ENCODE peak calls at places on chromosomes 6 and 20, in six cellular contexts. M, H, V, F, P and Z are unnamed samples.

GRCh38 chr6:162710438-162710837 is 17.1 kb downstream of the PRKN start:
- DNase-seq in M (no peak), H (no peak), F (no peak), P (no peak), V (no peak), Z (no peak)

GRCh38 chr6:144478487-144478886 is 193.4 kb downstream of the UTRN start:
- DNase-seq in F (no peak), P (peak; percentile 25), H (peak; percentile 29), M (no peak), V (no peak), Z (no peak)

GRCh38 chr6:41625442-41625841 is 12.8 kb upstream of the MDFI start:
- DNase-seq in V (no peak), P (no peak), H (no peak), M (no peak), F (no peak), Z (peak; percentile 77)

GRCh38 chr20:38126146-38126912 is 38.7 kb downstream of the TGM2 start:
- DNase-seq in V (no peak), M (no peak), P (no peak), H (no peak), F (no peak), Z (no peak)

GRCh38 chr6:131058236-131058635 is 4.8 kb downstream of the EPB41L2 start:
- DNase-seq in V (no peak), H (no peak), M (no peak), P (no peak), F (no peak), Z (no peak)

GRCh38 chr20:19056909-19057308 is 155.5 kb upstream of the SLC24A3 start:
- DNase-seq in H (no peak), V (peak; percentile 21), M (no peak), P (no peak), F (no peak), Z (no peak)

GRCh38 chr20:14845199-14846160 is 508.1 kb upstream of the FLRT3 start:
- DNase-seq in P (no peak), F (no peak), M (no peak), H (no peak), V (no peak), Z (peak; percentile 83)

GRCh38 chr6:82246802-82247633 is 526 bp downstream of the IBTK start:
- DNase-seq in M (peak; percentile 72), P (peak; percentile 70), V (peak; percentile 81), F (peak; percentile 58), H (no peak), Z (no peak)

GRCh38 chr20:40990542-40991120 is 38.0 kb upstream of the TOP1 start:
- DNase-seq in P (peak; percentile 93), V (peak; percentile 82), F (peak; percentile 79), H (peak; percentile 74), M (peak; percentile 94), Z (peak; percentile 99)

GRCh38 chr20:15760217-15760567 is 813.1 kb downstream of the KIF16B start:
- DNase-seq in F (no peak), P (peak; percentile 3), H (no peak), M (no peak), V (no peak), Z (no peak)

GRCh38 chr6:74018825-74019224 is 322.8 kb downstream of the CD109 start:
- DNase-seq in V (no peak), F (no peak), P (no peak), H (no peak), M (no peak), Z (no peak)

GRCh38 chr20:61065853-61066252 is 186.2 kb upstream of the CDH4 start:
- DNase-seq in P (no peak), F (no peak), M (no peak), H (no peak), V (no peak), Z (no peak)

GRCh38 chr20:45801851-45802250 is 10.1 kb downstream of the DNTTIP1 start:
- DNase-seq in P (no peak), H (no peak), V (no peak), F (no peak), M (no peak), Z (no peak)

GRCh38 chr6:250676-251075 is 41.6 kb upstream of the DUSP22 start:
- DNase-seq in H (no peak), P (no peak), F (no peak), V (no peak), M (no peak), Z (no peak)

GRCh38 chr6:105677671-105678475 is 275.0 kb upstream of the PREP start:
- DNase-seq in M (no peak), H (no peak), F (no peak), V (no peak), P (no peak), Z (no peak)

GRCh38 chr6:89411269-89412070 is 603 bp downstream of the RRAGD start:
- DNase-seq in V (peak; percentile 28), P (peak; percentile 51), M (peak; percentile 75), F (peak; percentile 36), H (no peak), Z (no peak)

GRCh38 chr6:150142657-150143501 is at the start of gene PPP1R14C:
- DNase-seq in M (peak; percentile 87), H (no peak), V (no peak), F (peak; percentile 44), P (peak; percentile 85), Z (peak; percentile 69)

GRCh38 chr6:96542702-96543101 is 20.2 kb upstream of the FHL5 start:
- DNase-seq in H (no peak), M (no peak), V (peak; percentile 32), F (no peak), P (no peak), Z (no peak)

GRCh38 chr6:135162678-135163439 is 18.2 kb upstream of the MYB start:
- DNase-seq in P (peak; percentile 27), H (no peak), F (peak; percentile 68), M (peak; percentile 92), V (peak; percentile 74), Z (no peak)

GRCh38 chr6:31878222-31878621 is 575 bp downstream of the SLC44A4 start:
- DNase-seq in P (no peak), M (peak; percentile 1), V (no peak), H (no peak), F (no peak), Z (no peak)

GRCh38 chr20:44643596-44644383 is 7.7 kb downstream of the ADA start:
- DNase-seq in F (peak; percentile 85), H (no peak), P (peak; percentile 72), V (no peak), M (peak; percentile 41), Z (peak; percentile 88)

GRCh38 chr20:3115190-3116107 is 30.9 kb upstream of the AVP start:
- DNase-seq in H (no peak), M (peak; percentile 95), V (peak; percentile 63), P (peak; percentile 91), F (peak; percentile 46), Z (peak; percentile 88)

GRCh38 chr6:139539852-139540251 is 165.4 kb upstream of the CITED2 start:
- DNase-seq in F (no peak), H (no peak), P (peak; percentile 84), M (peak; percentile 19), V (no peak), Z (peak; percentile 87)

GRCh38 chr20:23002276-23002675 is 32.8 kb upstream of the SSTR4 start:
- DNase-seq in M (no peak), V (no peak), F (no peak), P (no peak), H (no peak), Z (no peak)

GRCh38 chr6:5582758-5583157 is 321.4 kb downstream of the FARS2 start:
- DNase-seq in P (no peak), H (no peak), F (no peak), V (no peak), M (no peak), Z (no peak)

GRCh38 chr6:131368077-131368911 is 204.7 kb upstream of the ARG1 start:
- DNase-seq in H (peak; percentile 17), P (peak; percentile 67), V (no peak), M (peak; percentile 55), F (no peak), Z (no peak)

GRCh38 chr6:132818404-132819359 is 4.3 kb downstream of the RPS12 start:
- DNase-seq in H (no peak), V (no peak), M (no peak), F (no peak), P (no peak), Z (no peak)

GRCh38 chr6:11769816-11770545 is 8.6 kb downstream of the ADTRP start:
- DNase-seq in H (no peak), P (no peak), M (peak; percentile 56), V (no peak), F (no peak), Z (peak; percentile 44)

GRCh38 chr6:37550436-37550835 is 50.7 kb upstream of the CCDC167 start:
- DNase-seq in P (no peak), H (no peak), M (no peak), V (no peak), F (no peak), Z (no peak)

GRCh38 chr6:149924206-149924932 is 1.4 kb upstream of the RAET1G start:
- DNase-seq in P (no peak), F (no peak), V (no peak), H (no peak), M (no peak), Z (no peak)

GRCh38 chr6:28347119-28347518 is 2.6 kb upstream of the ZKSCAN3 start:
- DNase-seq in M (no peak), H (no peak), V (no peak), P (no peak), F (no peak), Z (no peak)

GRCh38 chr6:90140683-90141082 is 156.0 kb downstream of the BACH2 start:
- DNase-seq in F (no peak), H (no peak), V (no peak), P (no peak), M (no peak), Z (no peak)

GRCh38 chr20:49397525-49397924 is 84.9 kb downstream of the KCNB1 start:
- DNase-seq in V (no peak), F (no peak), M (no peak), H (no peak), P (peak; percentile 68), Z (peak; percentile 87)

GRCh38 chr6:39256294-39256693 is 27.0 kb upstream of the KCNK5 start:
- DNase-seq in P (no peak), M (peak; percentile 45), V (no peak), F (no peak), H (no peak), Z (no peak)

GRCh38 chr6:53986721-53987526 is 124.3 kb upstream of the MLIP start:
- DNase-seq in V (no peak), M (no peak), P (no peak), H (no peak), F (no peak), Z (no peak)